ENCODE peak calls at places on chromosome 18, in ten cellular contexts. One of them, this sample, is unnamed.

GRCh38 chr18:25453556-25454269 is 101.7 kb upstream of the ZNF521 start:
- DNase-seq in uterus: no peak
- DNase-seq in body of pancreas: no peak
- DNase-seq in A673: no peak
- DNase-seq in heart right ventricle: no peak
- DNase-seq in AG04450: peak
- DNase-seq in BE2C: no peak
- DNase-seq in fibroblast of pulmonary artery: peak
- DNase-seq in spleen: no peak
- DNase-seq in stomach: no peak
- DNase-seq in this sample: peak

GRCh38 chr18:9092665-9093064 is 9.8 kb upstream of the NDUFV2 start:
- DNase-seq in A673: no peak
- DNase-seq in stomach: no peak
- DNase-seq in fibroblast of pulmonary artery: peak
- DNase-seq in BE2C: no peak
- DNase-seq in heart right ventricle: no peak
- DNase-seq in AG04450: no peak
- DNase-seq in uterus: no peak
- DNase-seq in spleen: no peak
- DNase-seq in body of pancreas: no peak
- DNase-seq in this sample: no peak

GRCh38 chr18:33706391-33706790 is 128.4 kb downstream of the ASXL3 start:
- DNase-seq in stomach: no peak
- DNase-seq in heart right ventricle: no peak
- DNase-seq in A673: no peak
- DNase-seq in spleen: no peak
- DNase-seq in body of pancreas: no peak
- DNase-seq in BE2C: no peak
- DNase-seq in AG04450: no peak
- DNase-seq in fibroblast of pulmonary artery: peak
- DNase-seq in uterus: no peak
- DNase-seq in this sample: no peak

GRCh38 chr18:21602302-21602592 is 1.7 kb upstream of the ESCO1 start:
- DNase-seq in BE2C: no peak
- DNase-seq in heart right ventricle: no peak
- DNase-seq in spleen: no peak
- DNase-seq in uterus: no peak
- DNase-seq in stomach: no peak
- DNase-seq in fibroblast of pulmonary artery: no peak
- DNase-seq in body of pancreas: peak
- DNase-seq in A673: no peak
- DNase-seq in AG04450: no peak
- DNase-seq in this sample: no peak

GRCh38 chr18:5309888-5310470 is 14.5 kb upstream of the ZBTB14 start:
- DNase-seq in uterus: no peak
- DNase-seq in A673: no peak
- DNase-seq in stomach: no peak
- DNase-seq in body of pancreas: peak
- DNase-seq in BE2C: no peak
- DNase-seq in AG04450: no peak
- DNase-seq in spleen: no peak
- DNase-seq in fibroblast of pulmonary artery: no peak
- DNase-seq in heart right ventricle: no peak
- DNase-seq in this sample: no peak

GRCh38 chr18:73752965-73753364 is 394.7 kb downstream of the FBXO15 start:
- DNase-seq in body of pancreas: no peak
- DNase-seq in AG04450: no peak
- DNase-seq in spleen: no peak
- DNase-seq in uterus: no peak
- DNase-seq in fibroblast of pulmonary artery: peak
- DNase-seq in stomach: no peak
- DNase-seq in A673: no peak
- DNase-seq in heart right ventricle: no peak
- DNase-seq in BE2C: no peak
- DNase-seq in this sample: no peak

GRCh38 chr18:13137939-13138821 is 80.4 kb upstream of the LDLRAD4 start:
- DNase-seq in AG04450: no peak
- DNase-seq in uterus: peak
- DNase-seq in fibroblast of pulmonary artery: peak
- DNase-seq in A673: no peak
- DNase-seq in body of pancreas: peak
- DNase-seq in BE2C: no peak
- DNase-seq in spleen: peak
- DNase-seq in heart right ventricle: peak
- DNase-seq in stomach: peak
- DNase-seq in this sample: no peak

GRCh38 chr18:71643822-71644221 is 900.3 kb downstream of the CBLN2 start:
- DNase-seq in heart right ventricle: no peak
- DNase-seq in BE2C: no peak
- DNase-seq in AG04450: no peak
- DNase-seq in fibroblast of pulmonary artery: no peak
- DNase-seq in stomach: no peak
- DNase-seq in spleen: no peak
- DNase-seq in uterus: no peak
- DNase-seq in A673: no peak
- DNase-seq in body of pancreas: no peak
- DNase-seq in this sample: no peak

GRCh38 chr18:40877096-40877495 is 1077.9 kb upstream of the PIK3C3 start:
- DNase-seq in fibroblast of pulmonary artery: peak
- DNase-seq in A673: no peak
- DNase-seq in AG04450: peak
- DNase-seq in stomach: no peak
- DNase-seq in heart right ventricle: no peak
- DNase-seq in spleen: no peak
- DNase-seq in BE2C: no peak
- DNase-seq in uterus: no peak
- DNase-seq in body of pancreas: no peak
- DNase-seq in this sample: peak

GRCh38 chr18:8091042-8091441 is 518.2 kb upstream of the RAB12 start:
- DNase-seq in stomach: no peak
- DNase-seq in uterus: no peak
- DNase-seq in body of pancreas: no peak
- DNase-seq in heart right ventricle: no peak
- DNase-seq in AG04450: no peak
- DNase-seq in fibroblast of pulmonary artery: peak
- DNase-seq in A673: no peak
- DNase-seq in spleen: no peak
- DNase-seq in BE2C: no peak
- DNase-seq in this sample: no peak

GRCh38 chr18:10726198-10727068 is 200.6 kb downstream of the NAPG start:
- DNase-seq in stomach: no peak
- DNase-seq in BE2C: no peak
- DNase-seq in body of pancreas: peak
- DNase-seq in AG04450: no peak
- DNase-seq in fibroblast of pulmonary artery: no peak
- DNase-seq in heart right ventricle: no peak
- DNase-seq in A673: no peak
- DNase-seq in uterus: no peak
- DNase-seq in spleen: no peak
- DNase-seq in this sample: no peak

GRCh38 chr18:6729247-6730091 is at the start of gene ARHGAP28:
- DNase-seq in fibroblast of pulmonary artery: peak
- DNase-seq in spleen: peak
- DNase-seq in heart right ventricle: peak
- DNase-seq in uterus: peak
- DNase-seq in A673: peak
- DNase-seq in stomach: peak
- DNase-seq in BE2C: peak
- DNase-seq in AG04450: peak
- DNase-seq in body of pancreas: peak
- DNase-seq in this sample: no peak

GRCh38 chr18:6732952-6733351 is 3.4 kb downstream of the ARHGAP28 start:
- DNase-seq in uterus: no peak
- DNase-seq in fibroblast of pulmonary artery: no peak
- DNase-seq in A673: no peak
- DNase-seq in stomach: no peak
- DNase-seq in BE2C: no peak
- DNase-seq in AG04450: no peak
- DNase-seq in heart right ventricle: no peak
- DNase-seq in spleen: no peak
- DNase-seq in body of pancreas: no peak
- DNase-seq in this sample: no peak

GRCh38 chr18:6731197-6731596 is 1.7 kb downstream of the ARHGAP28 start:
- DNase-seq in body of pancreas: peak
- DNase-seq in AG04450: peak
- DNase-seq in A673: no peak
- DNase-seq in stomach: no peak
- DNase-seq in BE2C: no peak
- DNase-seq in fibroblast of pulmonary artery: peak
- DNase-seq in spleen: no peak
- DNase-seq in uterus: no peak
- DNase-seq in heart right ventricle: no peak
- DNase-seq in this sample: peak

GRCh38 chr18:6728318-6728717 is 1.2 kb upstream of the ARHGAP28 start:
- DNase-seq in body of pancreas: no peak
- DNase-seq in heart right ventricle: no peak
- DNase-seq in stomach: no peak
- DNase-seq in A673: no peak
- DNase-seq in spleen: no peak
- DNase-seq in AG04450: no peak
- DNase-seq in uterus: no peak
- DNase-seq in fibroblast of pulmonary artery: no peak
- DNase-seq in BE2C: no peak
- DNase-seq in this sample: no peak

GRCh38 chr18:6728809-6729246 is 688 bp upstream of the ARHGAP28 start:
- DNase-seq in A673: no peak
- DNase-seq in body of pancreas: no peak
- DNase-seq in AG04450: no peak
- DNase-seq in uterus: no peak
- DNase-seq in stomach: no peak
- DNase-seq in BE2C: no peak
- DNase-seq in fibroblast of pulmonary artery: no peak
- DNase-seq in spleen: no peak
- DNase-seq in heart right ventricle: no peak
- DNase-seq in this sample: no peak
- H3K4me3 ChIP-seq in A673: peak
- H3K4me3 ChIP-seq in body of pancreas: no peak
- H3K4me3 ChIP-seq in AG04450: peak
- H3K4me3 ChIP-seq in uterus: peak
- H3K4me3 ChIP-seq in stomach: peak
- H3K4me3 ChIP-seq in BE2C: peak
- H3K4me3 ChIP-seq in fibroblast of pulmonary artery: peak
- H3K4me3 ChIP-seq in spleen: peak
- H3K4me3 ChIP-seq in heart right ventricle: peak
- H3K4me3 ChIP-seq in this sample: peak

DNA sequence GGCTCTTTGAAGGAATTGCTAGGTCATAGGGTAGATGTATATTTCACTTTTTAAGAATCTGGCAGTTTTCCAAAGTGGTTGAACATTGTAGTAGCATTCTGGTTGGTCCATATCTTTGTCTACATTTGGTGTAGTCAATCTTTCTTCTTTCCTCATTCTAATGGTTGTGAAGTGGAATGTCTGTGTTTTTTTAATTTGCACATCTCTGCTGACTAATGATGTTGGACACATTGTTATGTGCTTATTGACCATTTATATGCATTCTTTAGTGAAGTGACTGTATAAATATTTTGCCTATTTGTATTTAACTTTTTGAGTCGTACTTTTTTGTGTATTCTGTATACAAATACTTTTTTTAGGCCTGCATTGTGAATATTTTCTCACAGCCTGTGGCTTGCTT is 5.5 kb upstream of the SERPINB11 start:
- DNase-seq in A673: no peak
- DNase-seq in BE2C: no peak
- DNase-seq in fibroblast of pulmonary artery: no peak
- DNase-seq in heart right ventricle: no peak
- DNase-seq in uterus: no peak
- DNase-seq in body of pancreas: no peak
- DNase-seq in spleen: no peak
- DNase-seq in stomach: no peak
- DNase-seq in AG04450: no peak
- DNase-seq in this sample: peak
- H3K4me3 ChIP-seq in A673: no peak
- H3K4me3 ChIP-seq in BE2C: no peak
- H3K4me3 ChIP-seq in fibroblast of pulmonary artery: no peak
- H3K4me3 ChIP-seq in heart right ventricle: no peak
- H3K4me3 ChIP-seq in uterus: no peak
- H3K4me3 ChIP-seq in body of pancreas: no peak
- H3K4me3 ChIP-seq in spleen: no peak
- H3K4me3 ChIP-seq in stomach: no peak
- H3K4me3 ChIP-seq in AG04450: no peak
- H3K4me3 ChIP-seq in this sample: no peak

DNA sequence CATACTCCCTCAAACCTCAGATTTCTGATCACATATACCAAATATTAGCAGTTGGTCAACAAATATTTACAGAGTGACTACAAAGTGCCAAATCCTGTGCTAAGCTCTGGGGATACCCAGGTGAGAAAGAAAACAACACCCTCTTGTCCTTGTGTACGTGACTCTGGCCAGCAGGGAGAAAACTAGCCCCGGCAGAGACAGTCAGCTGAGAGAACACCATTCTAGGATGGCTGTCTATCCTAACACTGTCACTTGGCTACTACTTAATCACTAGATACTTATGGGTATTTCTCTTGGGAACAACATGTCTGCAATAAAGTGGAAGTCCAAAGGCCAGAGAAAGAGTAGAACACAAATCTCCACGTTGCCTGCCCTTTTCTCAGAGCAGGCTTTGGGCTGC is 57.9 kb upstream of the CD226 start:
- DNase-seq in heart right ventricle: no peak
- DNase-seq in BE2C: no peak
- DNase-seq in uterus: no peak
- DNase-seq in fibroblast of pulmonary artery: no peak
- DNase-seq in A673: no peak
- DNase-seq in stomach: no peak
- DNase-seq in spleen: no peak
- DNase-seq in AG04450: no peak
- DNase-seq in body of pancreas: peak
- DNase-seq in this sample: no peak
- H3K4me3 ChIP-seq in heart right ventricle: no peak
- H3K4me3 ChIP-seq in BE2C: no peak
- H3K4me3 ChIP-seq in uterus: no peak
- H3K4me3 ChIP-seq in fibroblast of pulmonary artery: peak
- H3K4me3 ChIP-seq in A673: no peak
- H3K4me3 ChIP-seq in stomach: no peak
- H3K4me3 ChIP-seq in spleen: no peak
- H3K4me3 ChIP-seq in AG04450: no peak
- H3K4me3 ChIP-seq in body of pancreas: no peak
- H3K4me3 ChIP-seq in this sample: no peak

DNA sequence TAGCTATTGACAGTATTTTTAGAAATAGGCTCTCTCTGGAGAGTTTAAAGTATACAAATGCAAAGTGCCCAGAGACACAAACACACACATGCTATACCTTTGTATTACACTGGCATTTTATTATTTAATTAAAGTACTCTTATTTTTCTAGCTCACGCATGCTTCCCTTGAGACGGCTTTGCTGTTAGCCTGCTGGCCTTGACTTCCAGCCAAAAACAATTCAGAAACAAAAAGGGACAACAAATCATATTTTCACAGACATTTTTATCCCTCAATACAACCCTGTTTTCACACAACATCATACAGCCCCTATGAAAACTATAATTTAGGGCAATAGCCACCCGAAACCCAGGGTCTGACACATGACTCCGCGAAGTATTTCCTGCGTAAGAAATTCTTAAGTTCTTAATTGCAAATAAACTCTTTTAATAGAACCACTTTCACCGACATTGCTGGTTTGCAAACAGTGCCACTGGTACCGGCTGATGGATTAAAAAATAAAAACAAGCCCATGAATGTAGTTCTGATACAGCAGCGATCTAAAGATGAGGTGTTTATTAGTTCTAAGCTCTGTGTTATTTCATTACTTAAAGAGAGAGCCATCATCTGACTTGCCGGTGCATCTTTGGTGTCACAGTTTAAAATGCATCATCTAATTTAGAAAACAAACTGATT is 185.1 kb downstream of the TCF4 start:
- DNase-seq in AG04450: no peak
- DNase-seq in spleen: no peak
- DNase-seq in uterus: no peak
- DNase-seq in BE2C: no peak
- DNase-seq in fibroblast of pulmonary artery: peak
- DNase-seq in stomach: no peak
- DNase-seq in heart right ventricle: no peak
- DNase-seq in body of pancreas: no peak
- DNase-seq in A673: no peak
- DNase-seq in this sample: no peak
- H3K4me3 ChIP-seq in AG04450: peak
- H3K4me3 ChIP-seq in spleen: peak
- H3K4me3 ChIP-seq in uterus: peak
- H3K4me3 ChIP-seq in BE2C: no peak
- H3K4me3 ChIP-seq in fibroblast of pulmonary artery: peak
- H3K4me3 ChIP-seq in stomach: peak
- H3K4me3 ChIP-seq in heart right ventricle: peak
- H3K4me3 ChIP-seq in body of pancreas: no peak
- H3K4me3 ChIP-seq in A673: peak
- H3K4me3 ChIP-seq in this sample: peak